ENCODE peak calls at places on chromosomes 12 and 14, in five cellular contexts. Y, N, Z, Q and H are unnamed samples.

GRCh38 chr12:95102916-95103671 is 29.7 kb upstream of the NR2C1 start:
- DNase-seq in Y (peak; percentile 28), Z (no peak), N (peak; percentile 33), Q (no peak), H (no peak)

GRCh38 chr12:9634177-9634803 is 26.6 kb upstream of the KLRB1 start:
- DNase-seq in Z (peak; percentile 71), N (peak; percentile 74), Y (peak; percentile 83), Q (peak; percentile 56), H (peak; percentile 60)

GRCh38 chr14:102942069-102942468 is 19.6 kb downstream of the AMN start:
- DNase-seq in N (no peak), Q (no peak), Y (no peak), Z (no peak), H (peak; percentile 46)

GRCh38 chr12:46901464-46902205 is 75.8 kb upstream of the SLC38A4 start:
- DNase-seq in Z (no peak), Q (no peak), Y (no peak), N (no peak), H (peak; percentile 61)

GRCh38 chr12:12804011-12804410 is 9.1 kb upstream of the DDX47 start:
- DNase-seq in N (no peak), Q (no peak), Y (no peak), Z (no peak), H (no peak)

GRCh38 chr14:48805315-48805714 is 780.9 kb downstream of the RPS29 start:
- DNase-seq in Y (no peak), Q (peak; percentile 2), N (no peak), Z (no peak), H (peak; percentile 59)

GRCh38 chr12:74021937-74022336 is 515.7 kb upstream of the ATXN7L3B start:
- DNase-seq in Y (peak; percentile 6), Q (peak; percentile 18), N (peak; percentile 34), Z (peak; percentile 40), H (peak; percentile 95)

GRCh38 chr12:132329036-132329738 is at the start of gene GALNT9:
- DNase-seq in Z (no peak), Y (no peak), N (no peak), Q (peak; percentile 97), H (peak; percentile 77)

GRCh38 chr14:73239463-73240241 is 2.3 kb downstream of the PAPLN start:
- DNase-seq in Z (no peak), N (peak; percentile 63), Q (peak; percentile 92), Y (no peak), H (peak; percentile 60)